ENCODE peak calls at places on chromosome 2, in seven cellular contexts. One of them, this sample, is unnamed.

GRCh38 chr2:240217431-240218301 is 77.2 kb upstream of the OTOS start:
- DNase-seq in left ventricle myocardium inferior: no peak
- DNase-seq in cerebellar nuclear complex: no peak
- DNase-seq in lung: no peak
- DNase-seq in hepatocyte: no peak
- DNase-seq in bronchial epithelial cell: no peak
- DNase-seq in T-cell: no peak
- DNase-seq in this sample: no peak

GRCh38 chr2:106264203-106264602 is 70.1 kb upstream of the UXS1 start:
- DNase-seq in hepatocyte: no peak
- DNase-seq in bronchial epithelial cell: no peak
- DNase-seq in left ventricle myocardium inferior: no peak
- DNase-seq in cerebellar nuclear complex: no peak
- DNase-seq in T-cell: no peak
- DNase-seq in lung: no peak
- DNase-seq in this sample: no peak

GRCh38 chr2:98091738-98092137 is 4.8 kb downstream of the VWA3B start:
- DNase-seq in lung: no peak
- DNase-seq in bronchial epithelial cell: no peak
- DNase-seq in left ventricle myocardium inferior: no peak
- DNase-seq in T-cell: no peak
- DNase-seq in hepatocyte: no peak
- DNase-seq in cerebellar nuclear complex: no peak
- DNase-seq in this sample: no peak

GRCh38 chr2:37215255-37215654 is 16.1 kb downstream of the CEBPZ start:
- DNase-seq in bronchial epithelial cell: no peak
- DNase-seq in cerebellar nuclear complex: no peak
- DNase-seq in left ventricle myocardium inferior: no peak
- DNase-seq in T-cell: no peak
- DNase-seq in lung: no peak
- DNase-seq in hepatocyte: no peak
- DNase-seq in this sample: no peak

GRCh38 chr2:181573140-181573736 is 83.7 kb downstream of the CERKL start:
- DNase-seq in hepatocyte: peak; percentile 47
- DNase-seq in T-cell: no peak
- DNase-seq in cerebellar nuclear complex: peak; percentile 28
- DNase-seq in bronchial epithelial cell: peak; percentile 45
- DNase-seq in lung: no peak
- DNase-seq in left ventricle myocardium inferior: no peak
- DNase-seq in this sample: no peak

GRCh38 chr2:181780159-181781081 is 100.1 kb upstream of the NEUROD1 start:
- DNase-seq in bronchial epithelial cell: peak; percentile 27
- DNase-seq in cerebellar nuclear complex: no peak
- DNase-seq in hepatocyte: no peak
- DNase-seq in lung: no peak
- DNase-seq in left ventricle myocardium inferior: no peak
- DNase-seq in T-cell: no peak
- DNase-seq in this sample: no peak

GRCh38 chr2:10329880-10330699 is 27.4 kb downstream of the HPCAL1 start:
- DNase-seq in bronchial epithelial cell: peak; percentile 10
- DNase-seq in lung: no peak
- DNase-seq in left ventricle myocardium inferior: no peak
- DNase-seq in cerebellar nuclear complex: no peak
- DNase-seq in hepatocyte: peak; percentile 74
- DNase-seq in T-cell: peak; percentile 18
- DNase-seq in this sample: no peak

GRCh38 chr2:39632871-39633270 is 32.8 kb upstream of the TMEM178A start:
- DNase-seq in hepatocyte: no peak
- DNase-seq in cerebellar nuclear complex: no peak
- DNase-seq in left ventricle myocardium inferior: no peak
- DNase-seq in T-cell: no peak
- DNase-seq in lung: no peak
- DNase-seq in bronchial epithelial cell: peak; percentile 88
- DNase-seq in this sample: no peak

GRCh38 chr2:138086556-138086955 is 122.3 kb downstream of the HNMT start:
- DNase-seq in left ventricle myocardium inferior: no peak
- DNase-seq in cerebellar nuclear complex: no peak
- DNase-seq in hepatocyte: no peak
- DNase-seq in bronchial epithelial cell: no peak
- DNase-seq in lung: no peak
- DNase-seq in T-cell: no peak
- DNase-seq in this sample: no peak

GRCh38 chr2:113173563-113174368 is at the start of gene PSD4:
- DNase-seq in hepatocyte: no peak
- DNase-seq in cerebellar nuclear complex: no peak
- DNase-seq in left ventricle myocardium inferior: peak; percentile 65
- DNase-seq in T-cell: peak; percentile 85
- DNase-seq in lung: peak; percentile 73
- DNase-seq in bronchial epithelial cell: no peak
- DNase-seq in this sample: no peak

This sample was measured in esophagus muscularis mucosa.